ENCODE peak calls at places on chromosomes 11 and 22, in five cellular contexts. One of them, this sample, is unnamed.

GRCh38 chr11:1055109-1055703 is 18.7 kb upstream of the MUC6 start:
- DNase-seq in mesendoderm: no peak
- DNase-seq in mucosa of gallbladder: no peak
- DNase-seq in WTC11: no peak
- DNase-seq in HT-29: no peak
- DNase-seq in this sample: no peak

GRCh38 chr22:46656856-46657654 is 36.9 kb downstream of the GRAMD4 start:
- DNase-seq in HT-29: no peak
- DNase-seq in WTC11: no peak
- DNase-seq in mucosa of gallbladder: no peak
- DNase-seq in mesendoderm: no peak
- DNase-seq in this sample: no peak

GRCh38 chr22:28015676-28016601 is 96.9 kb upstream of the PITPNB start:
- DNase-seq in WTC11: no peak
- DNase-seq in mucosa of gallbladder: no peak
- DNase-seq in HT-29: no peak
- DNase-seq in mesendoderm: no peak
- DNase-seq in this sample: peak; percentile 6

GRCh38 chr11:130652671-130653335 is 204.4 kb downstream of the ADAMTS15 start:
- DNase-seq in WTC11: no peak
- DNase-seq in mesendoderm: no peak
- DNase-seq in HT-29: no peak
- DNase-seq in mucosa of gallbladder: peak; percentile 66
- DNase-seq in this sample: peak; percentile 46

GRCh38 chr22:28299760-28300159 is 379.9 kb downstream of the TTC28 start:
- DNase-seq in WTC11: no peak
- DNase-seq in mesendoderm: peak; percentile 16
- DNase-seq in mucosa of gallbladder: peak; percentile 24
- DNase-seq in HT-29: no peak
- DNase-seq in this sample: no peak

GRCh38 chr11:5967708-5968107 is 586 bp downstream of the OR56A5 start:
- DNase-seq in WTC11: no peak
- DNase-seq in mesendoderm: no peak
- DNase-seq in HT-29: no peak
- DNase-seq in mucosa of gallbladder: no peak
- DNase-seq in this sample: no peak

GRCh38 chr11:94131363-94132115 is 2.9 kb downstream of the PANX1 start:
- DNase-seq in HT-29: no peak
- DNase-seq in mucosa of gallbladder: no peak
- DNase-seq in mesendoderm: no peak
- DNase-seq in WTC11: no peak
- DNase-seq in this sample: no peak

GRCh38 chr11:33721291-33721840 is 14.9 kb downstream of the CD59 start:
- DNase-seq in WTC11: no peak
- DNase-seq in HT-29: no peak
- DNase-seq in mesendoderm: no peak
- DNase-seq in mucosa of gallbladder: no peak
- DNase-seq in this sample: no peak

GRCh38 chr11:64685536-64685935 is 37.5 kb downstream of the NRXN2 start:
- DNase-seq in HT-29: no peak
- DNase-seq in mucosa of gallbladder: no peak
- DNase-seq in mesendoderm: no peak
- DNase-seq in WTC11: no peak
- DNase-seq in this sample: no peak

GRCh38 chr11:34570584-34570983 is 50.3 kb upstream of the EHF start:
- DNase-seq in mucosa of gallbladder: no peak
- DNase-seq in HT-29: peak; percentile 36
- DNase-seq in mesendoderm: no peak
- DNase-seq in WTC11: no peak
- DNase-seq in this sample: no peak

GRCh38 chr22:20957691-20958440 is 9.2 kb upstream of the AIFM3 start:
- DNase-seq in mucosa of gallbladder: no peak
- DNase-seq in WTC11: peak; percentile 58
- DNase-seq in mesendoderm: peak; percentile 76
- DNase-seq in HT-29: peak; percentile 97
- DNase-seq in this sample: peak; percentile 82

GRCh38 chr11:115682901-115683300 is 178.7 kb upstream of the CADM1 start:
- DNase-seq in mucosa of gallbladder: no peak
- DNase-seq in mesendoderm: no peak
- DNase-seq in HT-29: no peak
- DNase-seq in WTC11: no peak
- DNase-seq in this sample: no peak

GRCh38 chr22:19179472-19180048 is 1.0 kb upstream of the SLC25A1 start:
- DNase-seq in mucosa of gallbladder: peak; percentile 82
- DNase-seq in HT-29: peak; percentile 90
- DNase-seq in mesendoderm: peak; percentile 90
- DNase-seq in WTC11: peak; percentile 83
- DNase-seq in this sample: peak; percentile 86